ENCODE peak calls at places on chromosomes 3 and 15, in nine cellular contexts. T, O, I, D, Y, Z, N, C and E are unnamed samples.

GRCh38 chr3:10707089-10707983 is 108.7 kb upstream of the SLC6A11 start:
- DNase-seq in D (no peak), Z (no peak), N (no peak), C (no peak), I (no peak), Y (no peak), O (no peak), T (no peak), E (no peak)

GRCh38 chr15:69873807-69874206 is 223.9 kb downstream of the TLE3 start:
- DNase-seq in C (no peak), I (no peak), N (no peak), T (no peak), Y (no peak), D (no peak), O (no peak), Z (no peak), E (no peak)

GRCh38 chr3:148789156-148789555 is 38.5 kb upstream of the CPB1 start:
- DNase-seq in N (no peak), D (no peak), I (no peak), Z (no peak), O (no peak), C (no peak), T (no peak), Y (peak; percentile 20), E (no peak)

GRCh38 chr3:71398157-71398836 is 185.2 kb downstream of the FOXP1 start:
- DNase-seq in T (no peak), Y (no peak), O (no peak), I (no peak), C (no peak), D (no peak), N (no peak), Z (no peak), E (no peak)

GRCh38 chr15:64695571-64695992 is 79.8 kb downstream of the RBPMS2 start:
- DNase-seq in C (no peak), I (no peak), D (no peak), T (no peak), Y (no peak), O (no peak), Z (peak; percentile 26), N (no peak), E (no peak)

GRCh38 chr3:136835079-136835816 is 16.3 kb downstream of the SLC35G2 start:
- DNase-seq in Z (no peak), Y (no peak), N (no peak), I (no peak), C (no peak), T (no peak), D (no peak), O (no peak), E (no peak)

GRCh38 chr3:114404590-114404989 is 110.8 kb downstream of the TIGIT start:
- DNase-seq in Z (no peak), Y (no peak), D (no peak), O (no peak), N (no peak), C (no peak), T (no peak), I (no peak), E (no peak)

GRCh38 chr15:98865397-98866339 is 141.9 kb downstream of the PGPEP1L start:
- DNase-seq in T (peak; percentile 94), Y (peak; percentile 68), N (peak; percentile 88), O (peak; percentile 78), I (no peak), Z (peak; percentile 79), C (peak; percentile 68), D (peak; percentile 28), E (no peak)

GRCh38 chr15:68578175-68578959 is 426 bp upstream of the CORO2B start:
- DNase-seq in Y (peak; percentile 53), N (peak; percentile 89), I (peak; percentile 86), O (peak; percentile 48), D (no peak), T (peak; percentile 47), Z (peak; percentile 55), C (peak; percentile 85), E (no peak)
- H3K27ac ChIP-seq in Y (peak overlapping the region; percentile 92), N (peak overlapping the region; percentile 39), I (peak overlapping the region; percentile 65), O (peak overlapping the region; percentile 86), D (no peak overlapping the region), T (peak overlapping the region; percentile 81), Z (peak overlapping the region; percentile 49), C (peak overlapping the region; percentile 94), E (peak overlapping the region; percentile 84)

GRCh38 chr3:171827836-171828458 is 15.2 kb upstream of the TMEM212 start:
- DNase-seq in O (no peak), D (no peak), C (no peak), Z (no peak), I (no peak), Y (no peak), N (no peak), T (no peak), E (no peak)

GRCh38 chr3:171831936-171832335 is 11.2 kb upstream of the TMEM212 start:
- DNase-seq in D (no peak), O (no peak), T (no peak), N (no peak), Y (no peak), C (no peak), I (no peak), Z (no peak), E (no peak)

GRCh38 chr3:171828852-171829770 is 14.0 kb upstream of the TMEM212 start:
- DNase-seq in T (no peak), I (no peak), D (no peak), N (no peak), O (no peak), Y (no peak), Z (no peak), C (no peak), E (no peak)

GRCh38 chr3:171827385-171827784 is 15.8 kb upstream of the TMEM212 start:
- DNase-seq in Z (no peak), C (no peak), D (no peak), O (no peak), N (no peak), T (no peak), Y (no peak), I (no peak), E (no peak)

DNA sequence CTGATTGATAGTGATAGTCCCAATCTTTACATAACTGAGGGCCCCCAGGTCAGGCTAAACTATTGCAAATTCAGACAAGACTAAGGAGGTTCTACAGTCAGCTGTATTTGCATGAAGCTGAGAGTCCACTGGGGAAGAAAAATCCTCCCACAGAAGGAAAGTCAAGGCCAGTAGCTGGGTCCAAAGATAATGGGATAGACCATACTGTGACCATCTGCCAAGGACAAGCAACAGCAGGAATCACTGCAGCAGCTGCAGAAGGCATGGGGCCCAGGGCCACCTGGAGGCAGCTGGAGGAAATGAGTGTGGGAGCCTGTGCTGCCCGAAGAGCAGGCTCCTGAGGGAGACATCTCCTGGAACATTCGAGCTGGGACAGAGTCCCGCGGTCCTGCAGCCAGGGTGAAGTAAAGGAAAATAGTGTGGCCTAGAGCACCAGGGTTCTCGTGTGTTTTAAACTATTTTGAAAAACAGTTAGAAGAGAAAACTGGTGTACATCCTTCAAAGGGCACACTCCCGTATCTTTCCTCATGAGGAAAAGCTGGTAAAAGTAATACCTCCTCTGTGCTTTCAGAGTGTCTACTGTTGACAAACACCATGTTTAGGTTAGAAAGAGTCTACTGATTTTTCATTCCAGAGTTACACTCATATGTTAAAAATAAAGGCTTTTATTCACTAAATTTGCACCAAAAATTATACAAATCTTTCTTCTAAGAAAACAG is 13.1 kb upstream of the TMEM212 start:
- DNase-seq in Z (peak; percentile 72), C (peak; percentile 90), Y (peak; percentile 54), O (peak; percentile 74), T (peak; percentile 80), D (peak; percentile 81), I (no peak), N (peak; percentile 89), E (no peak)
- TF ChIP-seq CTCF in Z (peak; percentile 55), C (peak; percentile 42), Y (peak; percentile 65), O (peak; percentile 53), T (peak; percentile 63), D (peak; percentile 96), I (peak; percentile 67), N (peak; percentile 49), E (peak; percentile 84)

DNA sequence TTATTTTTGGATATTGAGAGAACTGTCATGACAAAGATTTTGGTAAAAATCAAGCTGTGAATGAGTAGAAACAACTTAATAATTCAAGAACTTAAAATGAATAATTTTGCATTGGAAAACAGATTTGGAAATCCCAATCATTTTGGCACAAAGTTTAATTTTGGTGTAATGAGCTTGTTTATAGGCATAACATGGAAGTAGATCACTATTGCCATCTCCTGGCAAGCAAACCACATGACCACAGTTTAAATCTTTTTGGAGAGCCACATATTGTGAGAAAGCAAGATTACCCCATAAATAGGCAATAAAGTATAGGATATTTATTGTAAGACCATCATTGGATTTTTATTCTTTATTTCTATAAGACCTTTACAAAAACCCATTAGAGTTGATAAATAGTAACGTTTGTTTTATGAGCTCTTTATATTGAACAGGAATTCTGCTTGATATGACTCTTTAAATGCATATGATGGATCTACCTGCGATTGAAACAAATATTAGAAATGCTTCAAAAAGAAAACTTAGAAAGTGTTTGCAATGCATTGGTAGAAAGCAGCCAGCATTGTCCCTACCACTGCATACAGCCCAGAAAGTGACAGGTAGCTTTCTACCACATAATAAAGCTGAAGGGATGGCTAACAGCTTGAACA is 766.9 kb downstream of the TBL1XR1 start:
- DNase-seq in D (peak; percentile 8), N (no peak), O (no peak), Y (peak; percentile 33), C (no peak), T (peak; percentile 29), Z (no peak), I (no peak), E (no peak)
- TF ChIP-seq EP300 in D (no peak), N (no peak), O (no peak), Y (no peak), C (no peak), T (no peak), Z (no peak), I (no peak), E (no peak)

GRCh38 chr15:81303241-81304225 is 20.4 kb downstream of the STARD5 start:
- DNase-seq in Z (no peak), Y (no peak), O (no peak), D (no peak), N (no peak), C (no peak), T (no peak), I (no peak), E (no peak)

GRCh38 chr15:81301385-81301784 is 22.6 kb downstream of the STARD5 start:
- DNase-seq in I (no peak), Y (no peak), D (no peak), O (no peak), N (no peak), T (no peak), C (no peak), Z (peak; percentile 4), E (no peak)

GRCh38 chr15:81301815-81302399 is 22.0 kb downstream of the STARD5 start:
- DNase-seq in T (no peak), C (no peak), Y (no peak), N (no peak), O (peak; percentile 44), I (peak; percentile 60), D (no peak), Z (peak; percentile 64), E (no peak)

GRCh38 chr15:81302605-81303204 is 21.2 kb downstream of the STARD5 start:
- DNase-seq in C (no peak), O (no peak), N (no peak), T (no peak), I (no peak), Z (no peak), Y (no peak), D (no peak), E (no peak)

DNA sequence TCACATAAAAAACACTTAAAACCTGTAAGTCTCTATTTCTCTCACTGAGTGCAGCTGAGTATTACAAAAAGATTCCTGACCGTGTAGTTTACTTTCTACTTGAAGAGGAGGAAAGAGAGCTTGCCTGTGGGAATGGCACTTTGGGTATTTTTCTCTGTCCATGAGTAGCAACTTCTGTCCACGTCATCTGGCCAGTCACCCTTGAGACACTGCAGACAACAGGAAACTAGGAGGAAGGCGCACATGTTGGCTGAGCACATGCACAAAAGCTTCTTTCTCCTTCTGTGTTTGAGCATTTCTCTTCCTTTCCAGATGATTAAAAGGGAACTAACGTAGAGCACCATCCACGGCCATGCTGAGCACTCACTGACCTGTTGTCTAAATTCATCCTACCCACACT is 19.7 kb downstream of the STARD5 start:
- DNase-seq in C (no peak), Z (no peak), T (no peak), O (no peak), N (no peak), Y (peak; percentile 60), D (no peak), I (no peak), E (no peak)
- H3K27ac ChIP-seq in C (no peak overlapping the region), Z (peak overlapping the region; percentile 83), T (no peak overlapping the region), O (peak overlapping the region; percentile 41), N (peak overlapping the region; percentile 54), Y (peak overlapping the region; percentile 79), D (no peak overlapping the region), I (peak overlapping the region; percentile 36), E (peak overlapping the region; percentile 33)